ENCODE peak calls at places on chromosomes 4 and X, in nine cellular contexts. One of them, this sample, is unnamed.

GRCh38 chrX:123308663-123309062 is 124.6 kb downstream of the GRIA3 start:
- DNase-seq in MM.1S: no peak
- DNase-seq in HFF-Myc: no peak
- DNase-seq in astrocyte: peak; percentile 49
- DNase-seq in foreskin fibroblast: no peak
- DNase-seq in upper lobe of left lung: no peak
- DNase-seq in esophagus squamous epithelium: no peak
- DNase-seq in GM23338: no peak
- DNase-seq in CD8-positive, alpha-beta T cell: no peak
- DNase-seq in this sample: no peak

GRCh38 chrX:136259543-136259942 is 8.3 kb upstream of the MAP7D3 start:
- DNase-seq in MM.1S: no peak
- DNase-seq in HFF-Myc: no peak
- DNase-seq in astrocyte: peak; percentile 76
- DNase-seq in foreskin fibroblast: no peak
- DNase-seq in upper lobe of left lung: no peak
- DNase-seq in esophagus squamous epithelium: no peak
- DNase-seq in GM23338: no peak
- DNase-seq in CD8-positive, alpha-beta T cell: no peak
- DNase-seq in this sample: peak; percentile 71

GRCh38 chr4:181966084-181966483 is 277.1 kb upstream of the TENM3 start:
- DNase-seq in MM.1S: peak; percentile 23
- DNase-seq in HFF-Myc: no peak
- DNase-seq in astrocyte: peak; percentile 96
- DNase-seq in foreskin fibroblast: peak; percentile 51
- DNase-seq in upper lobe of left lung: no peak
- DNase-seq in esophagus squamous epithelium: no peak
- DNase-seq in GM23338: no peak
- DNase-seq in CD8-positive, alpha-beta T cell: no peak
- DNase-seq in this sample: peak; percentile 52

GRCh38 chrX:116194649-116195048 is 24.1 kb downstream of the AGTR2 start:
- DNase-seq in MM.1S: no peak
- DNase-seq in HFF-Myc: no peak
- DNase-seq in astrocyte: no peak
- DNase-seq in foreskin fibroblast: no peak
- DNase-seq in upper lobe of left lung: no peak
- DNase-seq in esophagus squamous epithelium: no peak
- DNase-seq in GM23338: no peak
- DNase-seq in CD8-positive, alpha-beta T cell: no peak
- DNase-seq in this sample: no peak

GRCh38 chrX:140526138-140526537 is 21.3 kb upstream of the SOX3 start:
- DNase-seq in MM.1S: no peak
- DNase-seq in HFF-Myc: no peak
- DNase-seq in astrocyte: peak; percentile 52
- DNase-seq in foreskin fibroblast: no peak
- DNase-seq in upper lobe of left lung: no peak
- DNase-seq in esophagus squamous epithelium: no peak
- DNase-seq in GM23338: peak; percentile 83
- DNase-seq in CD8-positive, alpha-beta T cell: no peak
- DNase-seq in this sample: peak; percentile 18

GRCh38 chr4:112735474-112735951 is 98.6 kb downstream of the LARP7 start:
- DNase-seq in MM.1S: no peak
- DNase-seq in HFF-Myc: no peak
- DNase-seq in astrocyte: no peak
- DNase-seq in foreskin fibroblast: peak; percentile 2
- DNase-seq in upper lobe of left lung: no peak
- DNase-seq in esophagus squamous epithelium: no peak
- DNase-seq in GM23338: no peak
- DNase-seq in CD8-positive, alpha-beta T cell: no peak
- DNase-seq in this sample: no peak

GRCh38 chr4:53706422-53707032 is 115.2 kb upstream of the LNX1 start:
- DNase-seq in MM.1S: peak; percentile 66
- DNase-seq in HFF-Myc: peak; percentile 62
- DNase-seq in astrocyte: peak; percentile 45
- DNase-seq in foreskin fibroblast: peak; percentile 53
- DNase-seq in upper lobe of left lung: no peak
- DNase-seq in esophagus squamous epithelium: no peak
- DNase-seq in GM23338: peak; percentile 87
- DNase-seq in CD8-positive, alpha-beta T cell: no peak
- DNase-seq in this sample: peak; percentile 86

GRCh38 chr4:6195602-6196319 is 4.6 kb downstream of the JAKMIP1 start:
- DNase-seq in MM.1S: no peak
- DNase-seq in HFF-Myc: no peak
- DNase-seq in astrocyte: no peak
- DNase-seq in foreskin fibroblast: no peak
- DNase-seq in upper lobe of left lung: no peak
- DNase-seq in esophagus squamous epithelium: no peak
- DNase-seq in GM23338: peak; percentile 51
- DNase-seq in CD8-positive, alpha-beta T cell: no peak
- DNase-seq in this sample: no peak

GRCh38 chr4:93764647-93765246 is 63.8 kb upstream of the ATOH1 start:
- DNase-seq in MM.1S: peak; percentile 53
- DNase-seq in HFF-Myc: peak; percentile 4
- DNase-seq in astrocyte: peak; percentile 2
- DNase-seq in foreskin fibroblast: peak; percentile 3
- DNase-seq in upper lobe of left lung: no peak
- DNase-seq in esophagus squamous epithelium: no peak
- DNase-seq in GM23338: peak; percentile 66
- DNase-seq in CD8-positive, alpha-beta T cell: no peak
- DNase-seq in this sample: peak; percentile 59

GRCh38 chrX:155052738-155053498 is 18.0 kb downstream of the CMC4 start:
- DNase-seq in MM.1S: no peak
- DNase-seq in HFF-Myc: no peak
- DNase-seq in astrocyte: no peak
- DNase-seq in foreskin fibroblast: no peak
- DNase-seq in upper lobe of left lung: no peak
- DNase-seq in esophagus squamous epithelium: no peak
- DNase-seq in GM23338: no peak
- DNase-seq in CD8-positive, alpha-beta T cell: no peak
- DNase-seq in this sample: no peak

GRCh38 chr4:38009949-38010348 is 49.8 kb downstream of the PTTG2 start:
- DNase-seq in MM.1S: no peak
- DNase-seq in HFF-Myc: no peak
- DNase-seq in astrocyte: no peak
- DNase-seq in foreskin fibroblast: no peak
- DNase-seq in upper lobe of left lung: no peak
- DNase-seq in esophagus squamous epithelium: no peak
- DNase-seq in GM23338: no peak
- DNase-seq in CD8-positive, alpha-beta T cell: no peak
- DNase-seq in this sample: no peak

GRCh38 chr4:38007645-38008044 is 47.4 kb downstream of the PTTG2 start:
- DNase-seq in MM.1S: no peak
- DNase-seq in HFF-Myc: no peak
- DNase-seq in astrocyte: no peak
- DNase-seq in foreskin fibroblast: no peak
- DNase-seq in upper lobe of left lung: no peak
- DNase-seq in esophagus squamous epithelium: no peak
- DNase-seq in GM23338: no peak
- DNase-seq in CD8-positive, alpha-beta T cell: no peak
- DNase-seq in this sample: no peak

GRCh38 chr4:38005637-38006036 is 45.4 kb downstream of the PTTG2 start:
- DNase-seq in MM.1S: no peak
- DNase-seq in HFF-Myc: no peak
- DNase-seq in astrocyte: no peak
- DNase-seq in foreskin fibroblast: no peak
- DNase-seq in upper lobe of left lung: no peak
- DNase-seq in esophagus squamous epithelium: no peak
- DNase-seq in GM23338: no peak
- DNase-seq in CD8-positive, alpha-beta T cell: no peak
- DNase-seq in this sample: no peak

GRCh38 chr4:38009421-38009820 is 49.2 kb downstream of the PTTG2 start:
- DNase-seq in MM.1S: no peak
- DNase-seq in HFF-Myc: no peak
- DNase-seq in astrocyte: no peak
- DNase-seq in foreskin fibroblast: no peak
- DNase-seq in upper lobe of left lung: no peak
- DNase-seq in esophagus squamous epithelium: no peak
- DNase-seq in GM23338: no peak
- DNase-seq in CD8-positive, alpha-beta T cell: no peak
- DNase-seq in this sample: peak; percentile 29

GRCh38 chr4:38008493-38009120 is 48.4 kb downstream of the PTTG2 start:
- DNase-seq in MM.1S: no peak
- DNase-seq in HFF-Myc: no peak
- DNase-seq in astrocyte: no peak
- DNase-seq in foreskin fibroblast: no peak
- DNase-seq in upper lobe of left lung: no peak
- DNase-seq in esophagus squamous epithelium: no peak
- DNase-seq in GM23338: no peak
- DNase-seq in CD8-positive, alpha-beta T cell: no peak
- DNase-seq in this sample: no peak
- TF ChIP-seq CTCF in MM.1S: no peak
- TF ChIP-seq CTCF in HFF-Myc: no peak
- TF ChIP-seq CTCF in astrocyte: no peak
- TF ChIP-seq CTCF in foreskin fibroblast: no peak
- TF ChIP-seq CTCF in upper lobe of left lung: no peak
- TF ChIP-seq CTCF in esophagus squamous epithelium: no peak
- TF ChIP-seq CTCF in GM23338: no peak
- TF ChIP-seq CTCF in CD8-positive, alpha-beta T cell: no peak
- TF ChIP-seq CTCF in this sample: no peak

GRCh38 chr4:177320721-177321120 is 11.0 kb downstream of the NEIL3 start:
- DNase-seq in MM.1S: no peak
- DNase-seq in HFF-Myc: no peak
- DNase-seq in astrocyte: no peak
- DNase-seq in foreskin fibroblast: no peak
- DNase-seq in upper lobe of left lung: no peak
- DNase-seq in esophagus squamous epithelium: no peak
- DNase-seq in GM23338: no peak
- DNase-seq in CD8-positive, alpha-beta T cell: no peak
- DNase-seq in this sample: no peak

GRCh38 chr4:177322881-177323280 is 13.2 kb downstream of the NEIL3 start:
- DNase-seq in MM.1S: no peak
- DNase-seq in HFF-Myc: no peak
- DNase-seq in astrocyte: peak; percentile 16
- DNase-seq in foreskin fibroblast: no peak
- DNase-seq in upper lobe of left lung: no peak
- DNase-seq in esophagus squamous epithelium: no peak
- DNase-seq in GM23338: no peak
- DNase-seq in CD8-positive, alpha-beta T cell: no peak
- DNase-seq in this sample: peak; percentile 51

GRCh38 chr4:177321647-177322046 is 12.0 kb downstream of the NEIL3 start:
- DNase-seq in MM.1S: no peak
- DNase-seq in HFF-Myc: no peak
- DNase-seq in astrocyte: no peak
- DNase-seq in foreskin fibroblast: no peak
- DNase-seq in upper lobe of left lung: no peak
- DNase-seq in esophagus squamous epithelium: no peak
- DNase-seq in GM23338: no peak
- DNase-seq in CD8-positive, alpha-beta T cell: no peak
- DNase-seq in this sample: no peak

GRCh38 chr4:177322156-177322685 is 12.5 kb downstream of the NEIL3 start:
- DNase-seq in MM.1S: no peak
- DNase-seq in HFF-Myc: no peak
- DNase-seq in astrocyte: peak; percentile 16
- DNase-seq in foreskin fibroblast: no peak
- DNase-seq in upper lobe of left lung: no peak
- DNase-seq in esophagus squamous epithelium: no peak
- DNase-seq in GM23338: no peak
- DNase-seq in CD8-positive, alpha-beta T cell: no peak
- DNase-seq in this sample: peak; percentile 25

GRCh38 chr4:177323416-177323815 is 13.7 kb downstream of the NEIL3 start:
- DNase-seq in MM.1S: no peak
- DNase-seq in HFF-Myc: no peak
- DNase-seq in astrocyte: no peak
- DNase-seq in foreskin fibroblast: no peak
- DNase-seq in upper lobe of left lung: no peak
- DNase-seq in esophagus squamous epithelium: no peak
- DNase-seq in GM23338: no peak
- DNase-seq in CD8-positive, alpha-beta T cell: no peak
- DNase-seq in this sample: no peak
- H3K4me3 ChIP-seq in MM.1S: no peak overlapping the region
- H3K4me3 ChIP-seq in HFF-Myc: no peak overlapping the region
- H3K4me3 ChIP-seq in astrocyte: no peak overlapping the region
- H3K4me3 ChIP-seq in foreskin fibroblast: no peak overlapping the region
- H3K4me3 ChIP-seq in upper lobe of left lung: no peak overlapping the region
- H3K4me3 ChIP-seq in esophagus squamous epithelium: no peak overlapping the region
- H3K4me3 ChIP-seq in GM23338: no peak overlapping the region
- H3K4me3 ChIP-seq in CD8-positive, alpha-beta T cell: no peak overlapping the region
- H3K4me3 ChIP-seq in this sample: no peak overlapping the region

DNA sequence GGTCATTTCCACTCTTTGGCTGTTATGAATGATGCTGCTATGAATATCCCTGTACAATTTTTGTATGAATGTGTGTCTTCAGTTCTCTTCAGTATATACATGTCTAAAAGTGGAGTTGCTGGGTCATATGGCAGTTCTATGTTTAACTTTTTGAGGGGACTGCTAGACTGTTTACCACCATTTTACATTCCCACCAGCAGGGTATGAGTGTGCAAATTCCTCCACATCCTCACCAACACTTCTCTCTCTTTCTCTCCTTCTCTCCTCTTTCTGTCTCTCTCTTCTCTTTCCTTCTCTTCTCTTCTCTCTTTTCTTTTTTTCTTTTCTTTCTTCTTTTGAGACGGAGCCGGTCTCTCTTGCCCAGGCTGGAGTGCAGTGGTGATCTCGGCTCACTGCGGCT is 7.8 kb downstream of the WWC2 start:
- DNase-seq in MM.1S: no peak
- DNase-seq in HFF-Myc: no peak
- DNase-seq in astrocyte: no peak
- DNase-seq in foreskin fibroblast: no peak
- DNase-seq in upper lobe of left lung: no peak
- DNase-seq in esophagus squamous epithelium: no peak
- DNase-seq in GM23338: peak; percentile 43
- DNase-seq in CD8-positive, alpha-beta T cell: no peak
- DNase-seq in this sample: no peak
- TF ChIP-seq CTCF in MM.1S: no peak
- TF ChIP-seq CTCF in HFF-Myc: no peak
- TF ChIP-seq CTCF in astrocyte: no peak
- TF ChIP-seq CTCF in foreskin fibroblast: no peak
- TF ChIP-seq CTCF in upper lobe of left lung: no peak
- TF ChIP-seq CTCF in esophagus squamous epithelium: no peak
- TF ChIP-seq CTCF in GM23338: no peak
- TF ChIP-seq CTCF in CD8-positive, alpha-beta T cell: no peak
- TF ChIP-seq CTCF in this sample: peak; percentile 20

GRCh38 chr4:108360857-108361820 is 192.4 kb upstream of the LEF1 start:
- DNase-seq in MM.1S: no peak
- DNase-seq in HFF-Myc: peak; percentile 57
- DNase-seq in astrocyte: peak; percentile 97
- DNase-seq in foreskin fibroblast: peak; percentile 45
- DNase-seq in upper lobe of left lung: no peak
- DNase-seq in esophagus squamous epithelium: no peak
- DNase-seq in GM23338: peak; percentile 69
- DNase-seq in CD8-positive, alpha-beta T cell: no peak
- DNase-seq in this sample: no peak

GRCh38 chr4:108361886-108362285 is 193.2 kb upstream of the LEF1 start:
- DNase-seq in MM.1S: no peak
- DNase-seq in HFF-Myc: no peak
- DNase-seq in astrocyte: peak; percentile 22
- DNase-seq in foreskin fibroblast: no peak
- DNase-seq in upper lobe of left lung: no peak
- DNase-seq in esophagus squamous epithelium: no peak
- DNase-seq in GM23338: no peak
- DNase-seq in CD8-positive, alpha-beta T cell: no peak
- DNase-seq in this sample: no peak

GRCh38 chr4:108356209-108356535 is 187.4 kb upstream of the LEF1 start:
- DNase-seq in MM.1S: no peak
- DNase-seq in HFF-Myc: no peak
- DNase-seq in astrocyte: no peak
- DNase-seq in foreskin fibroblast: no peak
- DNase-seq in upper lobe of left lung: no peak
- DNase-seq in esophagus squamous epithelium: no peak
- DNase-seq in GM23338: no peak
- DNase-seq in CD8-positive, alpha-beta T cell: no peak
- DNase-seq in this sample: no peak

GRCh38 chr4:108359130-108359709 is 190.5 kb upstream of the LEF1 start:
- DNase-seq in MM.1S: peak; percentile 94
- DNase-seq in HFF-Myc: no peak
- DNase-seq in astrocyte: no peak
- DNase-seq in foreskin fibroblast: no peak
- DNase-seq in upper lobe of left lung: no peak
- DNase-seq in esophagus squamous epithelium: no peak
- DNase-seq in GM23338: no peak
- DNase-seq in CD8-positive, alpha-beta T cell: no peak
- DNase-seq in this sample: no peak

GRCh38 chr4:108359936-108360681 is 191.4 kb upstream of the LEF1 start:
- DNase-seq in MM.1S: no peak
- DNase-seq in HFF-Myc: no peak
- DNase-seq in astrocyte: peak; percentile 49
- DNase-seq in foreskin fibroblast: no peak
- DNase-seq in upper lobe of left lung: no peak
- DNase-seq in esophagus squamous epithelium: no peak
- DNase-seq in GM23338: no peak
- DNase-seq in CD8-positive, alpha-beta T cell: no peak
- DNase-seq in this sample: no peak
- H3K4me3 ChIP-seq in MM.1S: peak overlapping the region; percentile 4
- H3K4me3 ChIP-seq in HFF-Myc: no peak overlapping the region
- H3K4me3 ChIP-seq in astrocyte: no peak overlapping the region
- H3K4me3 ChIP-seq in foreskin fibroblast: no peak overlapping the region
- H3K4me3 ChIP-seq in upper lobe of left lung: no peak overlapping the region
- H3K4me3 ChIP-seq in esophagus squamous epithelium: no peak overlapping the region
- H3K4me3 ChIP-seq in GM23338: no peak overlapping the region
- H3K4me3 ChIP-seq in CD8-positive, alpha-beta T cell: peak overlapping the region; percentile 5
- H3K4me3 ChIP-seq in this sample: no peak overlapping the region

This sample was measured in cardiac fibroblast.